ENCODE peak calls at places on chromosomes 12 and 14, in eight cellular contexts. F, T, V, N, X, J, L and E are unnamed samples.

GRCh38 chr12:77788231-77789168 is 42.2 kb upstream of the NAV3 start:
- DNase-seq in F (no peak), T (no peak), V (no peak), N (no peak), X (no peak), J (no peak), L (no peak), E (no peak)

GRCh38 chr12:122726056-122726558 is 4.5 kb downstream of the HCAR1 start:
- DNase-seq in F (peak), T (no peak), V (no peak), N (no peak), X (peak), J (no peak), L (no peak), E (no peak)

GRCh38 chr14:105888784-105889665 is 362.6 kb downstream of the TMEM121 start:
- DNase-seq in F (no peak), T (peak), V (no peak), N (no peak), X (no peak), J (no peak), L (peak), E (no peak)

GRCh38 chr12:112087851-112088250 is 20.7 kb downstream of the NAA25 start:
- DNase-seq in F (no peak), T (no peak), V (no peak), N (no peak), X (peak), J (no peak), L (no peak), E (no peak)

GRCh38 chr12:46269429-46270241 is 792 bp upstream of the SLC38A1 start:
- DNase-seq in F (peak), T (peak), V (peak), N (no peak), X (no peak), J (no peak), L (no peak), E (peak)

GRCh38 chr14:94748667-94749347 is 21.1 kb downstream of the GSC start:
- DNase-seq in F (peak), T (no peak), V (peak), N (no peak), X (no peak), J (peak), L (no peak), E (peak)

GRCh38 chr12:132399092-132400010 is 70.0 kb upstream of the GALNT9 start:
- DNase-seq in F (no peak), T (no peak), V (no peak), N (no peak), X (no peak), J (no peak), L (peak), E (no peak)

GRCh38 chr12:52006726-52007157 is at the start of gene TAMALIN:
- DNase-seq in F (no peak), T (peak), V (peak), N (no peak), X (peak), J (peak), L (peak), E (no peak)

GRCh38 chr14:50260511-50260910 is 29.1 kb upstream of the SOS2 start:
- DNase-seq in F (peak), T (no peak), V (peak), N (peak), X (peak), J (no peak), L (no peak), E (peak)

GRCh38 chr14:94027566-94028449 is 1.7 kb downstream of the OTUB2 start:
- DNase-seq in F (no peak), T (no peak), V (no peak), N (no peak), X (no peak), J (no peak), L (no peak), E (no peak)

GRCh38 chr12:108839011-108839889 is 18.1 kb downstream of the SSH1 start:
- DNase-seq in F (no peak), T (peak), V (no peak), N (no peak), X (peak), J (no peak), L (peak), E (peak)

GRCh38 chr14:76336876-76337275 is 39.1 kb upstream of the ESRRB start:
- DNase-seq in F (no peak), T (no peak), V (no peak), N (no peak), X (no peak), J (no peak), L (no peak), E (no peak)

GRCh38 chr14:55581011-55581806 is 1.2 kb downstream of the KTN1 start:
- DNase-seq in F (peak), T (no peak), V (peak), N (no peak), X (peak), J (peak), L (peak), E (peak)

GRCh38 chr12:110254971-110255540 is 26.0 kb upstream of the ATP2A2 start:
- DNase-seq in F (no peak), T (peak), V (no peak), N (no peak), X (no peak), J (no peak), L (no peak), E (no peak)

GRCh38 chr12:11967356-11968040 is 103.2 kb upstream of the BCL2L14 start:
- DNase-seq in F (no peak), T (no peak), V (no peak), N (no peak), X (peak), J (no peak), L (no peak), E (no peak)

DNA sequence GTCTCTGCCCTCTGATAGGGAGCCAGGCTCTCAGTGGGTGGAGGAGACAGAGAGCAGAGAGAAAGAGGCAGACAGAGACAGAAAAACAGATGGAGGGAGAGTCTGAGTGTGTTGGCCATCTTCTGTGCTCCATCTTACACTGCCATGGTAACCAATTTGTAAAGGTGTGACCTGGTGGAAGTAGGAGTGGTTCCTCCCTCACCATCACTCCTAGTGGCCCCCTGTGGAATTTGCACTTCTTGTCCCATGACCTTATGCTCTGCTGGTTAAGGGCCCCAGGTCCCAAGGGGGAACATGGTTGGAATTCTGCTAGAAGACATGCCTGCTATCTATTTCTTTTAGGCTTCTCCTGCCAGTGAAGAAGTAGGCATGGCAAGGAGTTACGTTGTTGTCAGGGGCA is 376.7 kb upstream of the CCDC196 start:
- DNase-seq in F (no peak), T (no peak), V (no peak), N (no peak), X (no peak), J (no peak), L (no peak), E (no peak)
- H3K4me3 ChIP-seq in F (no peak), T (no peak), V (no peak), N (no peak), X (no peak), J (no peak), L (no peak), E (no peak)

DNA sequence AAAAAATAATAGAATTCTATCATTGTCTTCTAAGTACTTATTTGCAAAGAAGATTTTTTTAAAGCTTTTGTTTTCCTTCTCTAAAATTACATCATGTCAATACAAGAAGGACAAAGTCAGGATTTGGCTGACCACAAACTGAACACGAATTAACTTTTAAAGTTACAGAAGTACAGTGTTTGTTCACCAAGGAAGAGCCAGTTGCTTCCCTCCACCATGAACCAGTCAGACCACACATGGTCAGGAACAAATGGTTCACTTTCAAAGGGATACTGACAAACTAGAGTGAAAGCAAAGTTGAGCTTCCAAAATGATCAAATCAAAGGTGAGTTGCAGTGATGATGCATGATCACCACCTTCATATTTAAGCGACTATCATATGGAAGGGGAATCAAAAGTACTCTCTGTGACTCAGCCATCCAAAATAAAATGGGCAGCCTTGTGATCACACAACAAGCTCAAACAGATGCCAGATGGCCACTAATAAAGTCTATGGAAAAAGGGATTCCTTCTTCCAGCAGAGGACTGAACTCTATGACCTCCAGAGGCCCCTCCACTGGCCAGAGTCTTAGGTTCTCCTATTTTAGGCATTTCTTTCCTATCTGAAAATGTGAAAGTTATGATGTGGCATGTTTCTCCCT is 13.1 kb downstream of the NT5DC3 start:
- DNase-seq in F (no peak), T (no peak), V (no peak), N (no peak), X (no peak), J (no peak), L (no peak), E (peak)
- TF ChIP-seq CTCF in F (no peak), T (no peak), V (no peak), N (no peak), X (no peak), J (no peak), L (no peak), E (no peak)

GRCh38 chr14:72666610-72667009 is 227.3 kb downstream of the DPF3 start:
- DNase-seq in F (no peak), T (no peak), V (no peak), N (peak), X (peak), J (no peak), L (no peak), E (peak)

GRCh38 chr14:72663076-72663487 is 230.8 kb downstream of the DPF3 start:
- DNase-seq in F (peak), T (no peak), V (no peak), N (no peak), X (no peak), J (no peak), L (no peak), E (no peak)

GRCh38 chr14:72663956-72664650 is 229.8 kb downstream of the DPF3 start:
- DNase-seq in F (peak), T (no peak), V (no peak), N (no peak), X (peak), J (no peak), L (no peak), E (no peak)

GRCh38 chr14:72664651-72665050 is 229.2 kb downstream of the DPF3 start:
- DNase-seq in F (no peak), T (no peak), V (no peak), N (no peak), X (no peak), J (no peak), L (no peak), E (no peak)

DNA sequence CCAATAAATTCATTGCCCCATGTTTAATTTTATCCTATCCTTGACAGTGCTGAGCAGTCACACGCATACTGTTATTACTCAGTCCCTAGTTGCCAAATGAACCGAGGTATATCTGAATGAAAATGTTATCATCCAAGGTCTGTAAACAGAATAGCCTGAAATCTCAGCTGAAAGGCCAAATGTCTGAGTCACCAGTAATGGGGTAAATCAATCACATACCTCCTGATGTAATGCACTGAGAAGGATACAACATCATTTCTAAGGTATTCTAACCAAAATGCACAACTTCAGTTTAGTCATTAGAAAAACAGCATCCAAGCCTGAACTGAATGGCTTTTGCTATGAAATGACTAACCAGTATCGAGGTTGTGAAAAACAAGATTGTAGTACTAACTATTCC is 228.6 kb downstream of the DPF3 start:
- DNase-seq in F (peak), T (no peak), V (no peak), N (peak), X (peak), J (no peak), L (no peak), E (peak)
- H3K4me3 ChIP-seq in F (no peak), T (no peak), V (no peak), N (peak), X (no peak), J (no peak), L (no peak), E (no peak)

GRCh38 chr12:83261998-83262397 is 575.3 kb downstream of the TMTC2 start:
- DNase-seq in F (no peak), T (no peak), V (no peak), N (no peak), X (no peak), J (no peak), L (no peak), E (no peak)
- TF ChIP-seq CTCF in F (peak), T (no peak), V (no peak), N (no peak), X (no peak), J (no peak), L (no peak), E (no peak)

GRCh38 chr14:65096323-65097089 is 5.8 kb downstream of the MAX start:
- DNase-seq in F (no peak), T (no peak), V (no peak), N (no peak), X (peak), J (no peak), L (peak), E (peak)
- H3K4me3 ChIP-seq in F (no peak), T (no peak), V (no peak), N (no peak), X (peak), J (no peak), L (no peak), E (no peak)

GRCh38 chr12:124345795-124346194 is 50.9 kb downstream of the RFLNA start:
- DNase-seq in F (no peak), T (no peak), V (no peak), N (no peak), X (no peak), J (no peak), L (no peak), E (no peak)

GRCh38 chr12:124346425-124347168 is 51.7 kb downstream of the RFLNA start:
- DNase-seq in F (no peak), T (no peak), V (no peak), N (no peak), X (no peak), J (no peak), L (no peak), E (no peak)

GRCh38 chr12:124347335-124347734 is 52.4 kb downstream of the RFLNA start:
- DNase-seq in F (no peak), T (no peak), V (no peak), N (no peak), X (no peak), J (no peak), L (no peak), E (no peak)

GRCh38 chr12:124341645-124342069 is 46.8 kb downstream of the RFLNA start:
- DNase-seq in F (no peak), T (no peak), V (no peak), N (no peak), X (no peak), J (no peak), L (no peak), E (no peak)

DNA sequence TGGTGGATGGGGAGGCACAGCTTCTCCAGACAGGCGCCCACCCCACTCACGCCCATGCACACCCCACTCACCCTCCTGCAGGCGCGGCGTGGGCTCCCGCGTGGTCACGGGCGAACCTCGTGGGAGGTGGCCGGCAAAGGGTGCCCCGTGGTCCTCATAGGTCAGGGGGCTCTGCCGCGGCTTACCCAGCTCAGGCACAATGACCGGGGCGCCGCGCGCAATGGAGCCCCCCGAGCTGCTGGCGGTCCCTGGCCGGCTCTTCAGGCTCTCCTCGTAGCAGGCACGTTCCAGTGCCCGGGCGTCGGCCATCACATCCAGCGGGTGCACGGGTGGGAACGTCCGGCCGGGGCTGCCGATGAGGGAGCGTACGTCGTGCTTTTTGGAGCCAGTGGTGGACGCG is 49.6 kb downstream of the RFLNA start:
- DNase-seq in F (no peak), T (no peak), V (no peak), N (no peak), X (no peak), J (no peak), L (no peak), E (no peak)
- TF ChIP-seq CTCF in F (no peak), T (no peak), V (no peak), N (no peak), X (no peak), J (no peak), L (no peak), E (no peak)

DNA sequence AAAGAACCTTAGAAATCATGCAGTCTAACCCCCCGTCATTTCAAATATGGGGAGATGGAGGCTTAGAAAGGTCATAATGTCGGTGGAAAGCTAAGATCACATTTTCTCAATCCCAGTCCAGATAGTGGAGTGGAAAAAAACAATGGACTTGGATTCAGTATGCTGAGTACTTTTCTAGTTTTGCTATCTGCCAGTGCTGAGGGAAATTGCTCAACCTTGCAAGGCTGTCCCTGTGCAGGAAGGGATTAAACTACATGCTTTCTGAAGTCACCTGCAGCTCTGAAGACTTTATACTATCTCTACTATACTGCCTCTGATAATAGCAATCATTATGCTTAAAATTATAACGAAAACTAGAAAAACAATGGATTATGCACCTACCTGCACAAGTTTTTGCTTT is 272.8 kb downstream of the LRIG3 start:
- DNase-seq in F (no peak), T (no peak), V (no peak), N (no peak), X (no peak), J (no peak), L (no peak), E (no peak)
- H3K4me3 ChIP-seq in F (no peak), T (no peak), V (no peak), N (no peak), X (no peak), J (no peak), L (peak), E (no peak)

GRCh38 chr12:45186762-45187161 is 29.1 kb upstream of the ANO6 start:
- DNase-seq in F (no peak), T (no peak), V (no peak), N (no peak), X (no peak), J (no peak), L (no peak), E (no peak)

GRCh38 chr12:45178771-45179170 is 37.1 kb upstream of the ANO6 start:
- DNase-seq in F (no peak), T (no peak), V (no peak), N (no peak), X (no peak), J (no peak), L (no peak), E (no peak)

GRCh38 chr12:45182511-45182910 is 33.4 kb upstream of the ANO6 start:
- DNase-seq in F (no peak), T (no peak), V (no peak), N (peak), X (peak), J (no peak), L (no peak), E (no peak)

GRCh38 chr12:45184145-45184958 is 31.5 kb upstream of the ANO6 start:
- DNase-seq in F (no peak), T (no peak), V (no peak), N (no peak), X (no peak), J (no peak), L (no peak), E (no peak)

GRCh38 chr12:45183263-45183662 is 32.6 kb upstream of the ANO6 start:
- DNase-seq in F (no peak), T (no peak), V (no peak), N (no peak), X (peak), J (no peak), L (no peak), E (peak)
- TF ChIP-seq CTCF in F (no peak), T (no peak), V (peak), N (peak), X (peak), J (no peak), L (peak), E (peak)